ENCODE peak calls at places on chromosomes 4 and X, in eight cellular contexts. Q, J, K, I, L, F, P and X are unnamed samples. For H3K9me3, the result is how much of the 10 kb centered on the place peaks cover.

GRCh38 chr4:112099701-112100289 is 45.5 kb upstream of the FAM241A start:
- DNase-seq in K (no peak), I (no peak), J (peak), Q (no peak), L (peak), P (no peak), F (no peak), X (no peak)

GRCh38 chrX:30309139-30309571 is at the start of gene NR0B1:
- DNase-seq in Q (no peak), F (no peak), J (peak), I (no peak), K (no peak), L (no peak), P (no peak), X (no peak)

GRCh38 chr4:17126306-17126978 is 228.0 kb upstream of the LDB2 start:
- DNase-seq in P (no peak), K (no peak), L (no peak), F (no peak), Q (no peak), I (no peak), J (no peak), X (no peak)

GRCh38 chr4:144699565-144699964 is 53.6 kb downstream of the HHIP start:
- DNase-seq in P (no peak), J (peak), Q (no peak), I (no peak), K (no peak), F (no peak), L (no peak), X (no peak)

GRCh38 chr4:14446311-14446710 is 556.0 kb upstream of the CPEB2 start:
- DNase-seq in J (no peak), K (no peak), P (no peak), F (no peak), L (no peak), Q (no peak), I (no peak), X (no peak)

GRCh38 chr4:94536049-94536448 is 84.3 kb downstream of the PDLIM5 start:
- DNase-seq in F (no peak), Q (no peak), I (no peak), P (no peak), J (no peak), L (no peak), K (no peak), X (no peak)

GRCh38 chrX:153723351-153724251 is 586 bp downstream of the BCAP31 start:
- DNase-seq in I (no peak), F (peak), K (no peak), J (peak), Q (no peak), L (peak), P (no peak), X (peak)

GRCh38 chrX:152886716-152887115 is 11.2 kb upstream of the ZNF185 start:
- DNase-seq in L (no peak), I (no peak), Q (no peak), J (no peak), F (no peak), P (no peak), K (no peak), X (no peak)

GRCh38 chr4:16819652-16820051 is 78.8 kb downstream of the LDB2 start:
- DNase-seq in P (no peak), Q (no peak), F (no peak), L (no peak), I (no peak), J (no peak), K (no peak), X (no peak)

GRCh38 chr4:122086338-122086737 is 65.8 kb upstream of the BLTP1 start:
- DNase-seq in K (no peak), I (no peak), J (no peak), Q (no peak), F (no peak), L (no peak), P (no peak), X (peak)

GRCh38 chr4:172173206-172173605 is 360.0 kb downstream of the GALNTL6 start:
- DNase-seq in Q (no peak), I (no peak), J (no peak), F (no peak), K (no peak), L (no peak), P (no peak), X (no peak)

GRCh38 chrX:68183612-68184214 is 249.6 kb downstream of the OPHN1 start:
- DNase-seq in J (peak), I (no peak), L (peak), K (no peak), F (no peak), P (no peak), Q (no peak), X (no peak)

GRCh38 chr4:111228874-111229273 is 606.0 kb upstream of the PITX2 start:
- DNase-seq in P (no peak), K (no peak), I (no peak), J (peak), F (no peak), Q (no peak), L (no peak), X (no peak)

GRCh38 chr4:150156543-150156942 is 78.3 kb downstream of the DCLK2 start:
- DNase-seq in J (no peak), L (no peak), F (no peak), K (no peak), P (no peak), I (no peak), Q (no peak), X (no peak)

GRCh38 chrX:84168095-84168494 is 19.9 kb downstream of the RPS6KA6 start:
- DNase-seq in I (no peak), P (no peak), K (no peak), Q (no peak), F (no peak), J (peak), L (no peak), X (no peak)

GRCh38 chrX:39195156-39195555 is 393.9 kb downstream of the MID1IP1 start:
- DNase-seq in L (peak), F (no peak), Q (no peak), P (no peak), K (no peak), J (no peak), I (no peak), X (no peak)

GRCh38 chr4:32544846-32545245 is 1824.7 kb downstream of the PCDH7 start:
- DNase-seq in K (no peak), J (no peak), F (no peak), L (no peak), Q (no peak), I (no peak), P (no peak), X (no peak)

GRCh38 chr4:77538574-77539157 is 67.0 kb upstream of the CXCL13 start:
- DNase-seq in Q (no peak), K (no peak), P (no peak), L (no peak), I (no peak), F (no peak), J (peak), X (no peak)

GRCh38 chrX:77442728-77443127 is 4.5 kb upstream of the FGF16 start:
- DNase-seq in P (no peak), Q (no peak), I (no peak), K (no peak), L (no peak), F (no peak), J (peak), X (no peak)

GRCh38 chr4:185470503-185471195 is 884 bp downstream of the CCDC110 start:
- DNase-seq in I (peak), J (peak), L (no peak), K (no peak), Q (peak), F (peak), P (peak), X (peak)

GRCh38 chrX:151793886-151794285 is 59.3 kb downstream of the CNGA2 start:
- DNase-seq in K (no peak), L (no peak), F (no peak), P (no peak), I (no peak), J (no peak), Q (no peak), X (no peak)

GRCh38 chrX:16319929-16320328 is 152.6 kb downstream of the MAGEB17 start:
- DNase-seq in Q (no peak), K (no peak), I (no peak), J (no peak), P (no peak), F (no peak), L (no peak), X (peak)

GRCh38 chr4:134024251-134024650 is 177.3 kb downstream of the PABPC4L start:
- DNase-seq in Q (no peak), K (no peak), J (peak), L (no peak), F (no peak), I (no peak), P (no peak), X (no peak)

GRCh38 chrX:110442631-110443030 is 84.0 kb downstream of the RTL9 start:
- DNase-seq in K (no peak), J (no peak), Q (no peak), F (no peak), P (no peak), L (peak), I (no peak), X (no peak)

GRCh38 chr4:142231787-142232186 is 595.4 kb downstream of the IL15 start:
- DNase-seq in I (no peak), L (no peak), J (no peak), P (no peak), Q (no peak), K (no peak), F (no peak), X (no peak)

GRCh38 chrX:136214551-136214950 is 36.6 kb downstream of the MAP7D3 start:
- DNase-seq in J (peak), K (no peak), L (no peak), F (no peak), I (no peak), Q (no peak), P (no peak), X (no peak)

GRCh38 chr4:3486556-3487270 is 23.6 kb downstream of the DOK7 start:
- DNase-seq in L (no peak), Q (no peak), J (no peak), F (no peak), I (no peak), P (no peak), K (no peak), X (no peak)

GRCh38 chrX:79170632-79171031 is 26.1 kb downstream of the GPR174 start:
- DNase-seq in Q (no peak), K (no peak), P (no peak), I (no peak), J (no peak), L (no peak), F (no peak), X (no peak)

GRCh38 chr4:138263438-138263837 is 21.3 kb upstream of the SLC7A11 start:
- DNase-seq in K (no peak), L (no peak), Q (no peak), I (no peak), J (no peak), P (no peak), F (no peak), X (no peak)

GRCh38 chrX:81195712-81196111 is 6.0 kb downstream of the HMGN5 start:
- DNase-seq in L (peak), Q (peak), J (peak), I (no peak), F (peak), K (no peak), P (peak), X (peak)

GRCh38 chr4:140052050-140052449 is 101.9 kb downstream of the MAML3 start:
- DNase-seq in I (no peak), L (peak), K (no peak), Q (peak), P (peak), F (peak), J (peak), X (no peak)

GRCh38 chr4:128255906-128256305 is 31.7 kb downstream of the PGRMC2 start:
- DNase-seq in F (no peak), P (no peak), J (no peak), K (no peak), Q (no peak), L (no peak), I (no peak), X (no peak)

GRCh38 chr4:128244379-128244778 is 43.2 kb downstream of the PGRMC2 start:
- DNase-seq in K (no peak), L (no peak), Q (no peak), P (no peak), J (no peak), F (no peak), I (no peak), X (no peak)

GRCh38 chr4:128247906-128248305 is 39.7 kb downstream of the PGRMC2 start:
- DNase-seq in J (no peak), P (no peak), F (no peak), K (no peak), I (no peak), Q (no peak), L (no peak), X (no peak)

DNA sequence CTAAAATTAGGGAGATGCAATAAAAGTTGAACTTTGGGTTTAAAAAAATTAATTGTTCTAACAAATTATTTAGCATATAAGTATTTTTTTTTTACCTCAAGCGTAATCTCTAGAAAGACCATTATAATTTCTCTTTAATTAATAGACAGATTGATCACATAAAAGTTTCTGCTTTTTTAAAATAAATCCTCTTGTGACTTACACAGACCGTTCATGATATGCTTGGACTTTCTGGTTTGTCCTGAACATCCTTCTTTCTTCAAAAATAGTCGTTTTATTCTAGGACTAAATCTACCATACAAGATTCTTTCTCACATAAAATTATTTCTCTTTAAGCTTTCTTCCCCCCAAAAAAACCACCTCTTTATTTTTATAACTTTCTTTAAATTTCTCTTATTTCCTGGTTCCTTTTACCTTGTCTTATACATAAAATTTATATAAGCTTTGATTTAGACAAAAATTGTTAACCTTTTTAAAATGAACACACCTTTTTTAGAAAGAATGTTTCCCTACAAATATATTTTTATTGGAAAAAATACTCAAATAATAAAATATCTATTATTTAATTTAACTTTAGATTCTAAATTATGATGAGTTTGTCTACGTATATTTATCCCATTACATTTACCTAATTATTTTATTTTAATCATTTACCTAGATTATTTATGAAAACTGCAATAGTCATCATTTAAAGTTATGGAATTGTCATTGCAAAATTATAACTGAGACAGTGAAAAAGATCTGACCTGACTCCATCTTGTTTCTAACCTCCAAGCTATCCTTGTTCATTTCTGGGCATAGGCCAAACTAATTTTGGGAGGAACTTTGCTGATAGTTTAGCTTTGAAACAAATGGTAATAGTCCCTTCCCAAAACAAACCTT is 37.6 kb downstream of the PGRMC2 start:
- DNase-seq in K (no peak), I (no peak), L (peak), Q (no peak), F (no peak), J (no peak), P (no peak), X (no peak)
- H3K9me3 ChIP-seq in K (under half), I (under half), L (under half), Q (under half), F (under half), J (under half), P (under half), X (under half)

GRCh38 chr4:12260453-12260852 is 831.8 kb upstream of the HS3ST1 start:
- DNase-seq in K (no peak), L (no peak), I (no peak), J (no peak), P (no peak), F (no peak), Q (no peak), X (no peak)
- H3K9me3 ChIP-seq in K (under half), L (under half), I (under half), J (under half), P (under half), F (under half), Q (under half), X (under half)

DNA sequence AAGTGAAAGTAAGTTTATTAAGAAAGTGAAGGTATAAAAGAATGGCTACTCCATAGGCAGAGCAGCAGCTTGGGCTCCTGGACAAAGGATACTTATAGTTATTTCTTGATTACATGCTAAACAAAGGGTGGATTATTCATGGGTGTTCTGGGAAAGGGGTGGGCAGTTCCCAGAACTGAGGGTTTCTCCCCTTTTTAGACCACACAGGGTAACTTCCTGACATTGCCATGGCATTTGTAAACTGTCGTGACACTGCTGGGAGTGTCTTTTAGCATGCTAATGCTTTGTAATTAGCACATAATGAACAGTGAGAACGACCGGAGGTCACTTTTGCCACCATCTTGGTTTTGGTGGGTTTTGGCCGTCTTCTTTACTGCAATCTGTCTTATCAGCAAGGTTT is 557.6 kb downstream of the SPRY1 start:
- DNase-seq in F (no peak), K (no peak), J (no peak), I (no peak), L (no peak), Q (no peak), P (no peak), X (no peak)
- H3K9me3 ChIP-seq in F (under half), K (under half), J (under half), I (under half), L (under half), Q (under half), P (under half), X (under half)

GRCh38 chrX:54812306-54812705 is 4.8 kb downstream of the MAGED2 start:
- DNase-seq in F (no peak), K (no peak), J (no peak), I (no peak), Q (no peak), P (no peak), L (no peak), X (no peak)
- H3K9me3 ChIP-seq in F (under half), K (under half), J (under half), I (under half), Q (under half), P (under half), L (under half), X (under half)